ENCODE peak calls at places on chromosome 21, in eight cellular contexts. T, V, N, F, P, Z, J and X are unnamed samples.

GRCh38 chr21:43827015-43827611 is 37.7 kb downstream of the RRP1 start:
- DNase-seq in N (no peak), T (no peak), F (peak), Z (no peak), J (peak), P (no peak), V (no peak), X (no peak)

GRCh38 chr21:15159382-15160020 is 94.7 kb upstream of the NRIP1 start:
- DNase-seq in J (no peak), V (no peak), P (no peak), F (peak), T (no peak), N (no peak), Z (no peak), X (no peak)

GRCh38 chr21:45525153-45525909 is 16.9 kb downstream of the SLC19A1 start:
- DNase-seq in F (no peak), J (no peak), P (no peak), N (no peak), T (peak), V (no peak), Z (no peak), X (no peak)

GRCh38 chr21:42724226-42724920 is 71.0 kb downstream of the PDE9A start:
- DNase-seq in J (peak), T (no peak), V (no peak), Z (no peak), F (peak), N (no peak), P (no peak), X (no peak)

GRCh38 chr21:34743831-34744230 is 75.0 kb downstream of the CLIC6 start:
- DNase-seq in V (no peak), Z (no peak), T (no peak), N (no peak), J (no peak), P (no peak), F (peak), X (no peak)

GRCh38 chr21:29470397-29470796 is 171.7 kb downstream of the BACH1 start:
- DNase-seq in J (no peak), Z (no peak), F (no peak), V (no peak), T (no peak), N (no peak), P (no peak), X (no peak)

GRCh38 chr21:40768056-40768455 is 78.9 kb downstream of the DSCAM start:
- DNase-seq in V (no peak), P (no peak), F (no peak), J (no peak), N (no peak), T (no peak), Z (no peak), X (peak)

GRCh38 chr21:31586118-31586517 is 73.4 kb upstream of the SOD1 start:
- DNase-seq in F (no peak), J (no peak), V (no peak), N (no peak), Z (no peak), T (no peak), P (no peak), X (no peak)

GRCh38 chr21:42513985-42514882 is 582 bp downstream of the SLC37A1 start:
- DNase-seq in T (peak), P (no peak), Z (peak), F (no peak), V (peak), J (no peak), N (peak), X (peak)

GRCh38 chr21:45522986-45523385 is 19.3 kb downstream of the SLC19A1 start:
- DNase-seq in F (no peak), V (no peak), Z (no peak), T (no peak), J (no peak), N (no peak), P (no peak), X (no peak)

GRCh38 chr21:41972511-41973205 is 18.8 kb upstream of the C2CD2 start:
- DNase-seq in J (no peak), P (no peak), F (no peak), V (no peak), Z (no peak), N (no peak), T (no peak), X (no peak)

GRCh38 chr21:37416914-37417313 is 50.3 kb downstream of the DYRK1A start:
- DNase-seq in P (no peak), F (no peak), V (no peak), N (no peak), Z (no peak), J (no peak), T (no peak), X (no peak)

GRCh38 chr21:46113497-46114176 is 15.7 kb downstream of the COL6A2 start:
- DNase-seq in P (no peak), N (no peak), J (no peak), Z (no peak), V (no peak), F (no peak), T (no peak), X (no peak)

GRCh38 chr21:35204850-35205564 is 155.9 kb upstream of the RUNX1 start:
- DNase-seq in J (peak), T (no peak), V (no peak), N (peak), Z (no peak), P (no peak), F (peak), X (no peak)

GRCh38 chr21:40120944-40121575 is 253.8 kb downstream of the PCP4 start:
- DNase-seq in F (peak), V (no peak), N (peak), P (no peak), Z (no peak), J (no peak), T (no peak), X (peak)

GRCh38 chr21:26958792-26959191 is 8.1 kb downstream of the ADAMTS5 start:
- DNase-seq in T (no peak), Z (no peak), N (no peak), J (no peak), F (no peak), V (no peak), P (no peak), X (no peak)

GRCh38 chr21:17688912-17689874 is 76.5 kb upstream of the BTG3 start:
- DNase-seq in J (peak), T (peak), F (peak), Z (no peak), V (peak), N (peak), P (no peak), X (peak)

GRCh38 chr21:35390013-35390776 is 341.1 kb upstream of the RUNX1 start:
- DNase-seq in Z (no peak), N (peak), P (no peak), T (no peak), V (no peak), J (peak), F (no peak), X (peak)

GRCh38 chr21:28133116-28133515 is 859.6 kb downstream of the LTN1 start:
- DNase-seq in J (no peak), Z (no peak), F (no peak), P (no peak), N (no peak), T (no peak), V (no peak), X (no peak)

GRCh38 chr21:45868488-45868887 is 113.1 kb upstream of the COL6A1 start:
- DNase-seq in P (no peak), J (no peak), T (no peak), Z (no peak), N (no peak), F (no peak), V (no peak), X (no peak)

GRCh38 chr21:46620846-46621245 is 14.6 kb upstream of the PRMT2 start:
- DNase-seq in T (no peak), P (no peak), F (no peak), N (no peak), J (no peak), V (no peak), Z (no peak), X (no peak)

GRCh38 chr21:44901391-44902074 is 19.2 kb downstream of the ITGB2 start:
- DNase-seq in V (no peak), Z (no peak), N (no peak), T (no peak), P (no peak), F (no peak), J (no peak), X (no peak)

GRCh38 chr21:46428286-46428685 is 30.4 kb upstream of the DIP2A start:
- DNase-seq in Z (no peak), N (no peak), T (no peak), J (no peak), P (no peak), F (no peak), V (no peak), X (no peak)

GRCh38 chr21:38289697-38290096 is 32.9 kb downstream of the KCNJ15 start:
- DNase-seq in V (no peak), N (no peak), F (peak), Z (peak), J (peak), T (no peak), P (no peak), X (no peak)

GRCh38 chr21:26909972-26910371 is 56.9 kb downstream of the ADAMTS5 start:
- DNase-seq in J (peak), P (no peak), Z (no peak), T (peak), F (no peak), N (no peak), V (no peak), X (no peak)

GRCh38 chr21:27206368-27206982 is 239.6 kb upstream of the ADAMTS5 start:
- DNase-seq in T (peak), Z (no peak), P (no peak), F (no peak), J (no peak), V (no peak), N (no peak), X (no peak)

GRCh38 chr21:38679531-38679930 is 126.2 kb upstream of the ETS2 start:
- DNase-seq in F (peak), N (no peak), V (no peak), P (no peak), Z (no peak), T (no peak), J (peak), X (no peak)

GRCh38 chr21:42386034-42386591 is 9.7 kb downstream of the TMPRSS3 start:
- DNase-seq in Z (no peak), N (no peak), T (no peak), P (no peak), F (no peak), V (no peak), J (no peak), X (no peak)

GRCh38 chr21:32119389-32119788 is 159.5 kb downstream of the MIS18A start:
- DNase-seq in P (no peak), J (no peak), F (no peak), T (no peak), V (no peak), N (no peak), Z (no peak), X (no peak)

GRCh38 chr21:42939581-42940413 is 14.4 kb upstream of the ERVH48-1 start:
- DNase-seq in Z (no peak), N (no peak), V (no peak), P (peak), T (peak), J (peak), F (peak), X (peak)

GRCh38 chr21:43331962-43332458 is 94.9 kb downstream of the SIK1 start:
- DNase-seq in P (peak), F (peak), Z (no peak), J (peak), V (no peak), N (peak), T (no peak), X (peak)

GRCh38 chr21:36656138-36656537 is 42.8 kb upstream of the SIM2 start:
- DNase-seq in J (no peak), Z (no peak), V (no peak), T (no peak), P (no peak), N (no peak), F (no peak), X (no peak)

GRCh38 chr21:29343517-29343916 is 44.8 kb downstream of the BACH1 start:
- DNase-seq in V (no peak), Z (no peak), N (no peak), T (no peak), F (peak), J (no peak), P (no peak), X (no peak)

GRCh38 chr21:32403201-32403701 is 9.3 kb upstream of the EVA1C start:
- DNase-seq in Z (peak), N (peak), J (peak), F (peak), P (peak), T (peak), V (peak), X (peak)

GRCh38 chr21:33936221-33937038 is 20.8 kb upstream of the ATP5PO start:
- DNase-seq in T (no peak), Z (no peak), N (no peak), F (no peak), P (no peak), V (no peak), J (no peak), X (no peak)